ENCODE peak calls at places on chromosome 14, in five cellular contexts. K is AG20443, T is adrenal gland, J is Daoy, N is HepG2. A is an unnamed sample.

GRCh38 chr14:32329690-32330290 is 692 bp downstream of the AKAP6 start:
- DNase-seq in K (no peak), T (no peak), J (no peak), N (no peak), A (no peak)

GRCh38 chr14:100066984-100067383 is 1.8 kb downstream of the EVL start:
- DNase-seq in K (no peak), T (no peak), J (no peak), N (no peak), A (no peak)

GRCh38 chr14:68471029-68471963 is 321.6 kb downstream of the ZFP36L1 start:
- DNase-seq in K (no peak), T (no peak), J (no peak), N (no peak), A (no peak)

GRCh38 chr14:88983755-88984154 is 159.3 kb downstream of the TTC8 start:
- DNase-seq in K (peak; percentile 85), T (peak; percentile 57), J (peak; percentile 91), N (no peak), A (no peak)

GRCh38 chr14:85024931-85025330 is 505.0 kb upstream of the FLRT2 start:
- DNase-seq in K (peak; percentile 8), T (peak; percentile 28), J (no peak), N (no peak), A (no peak)

GRCh38 chr14:70907996-70908917 is 998 bp downstream of the PCNX1 start:
- DNase-seq in K (peak; percentile 61), T (peak; percentile 93), J (peak; percentile 66), N (peak; percentile 70), A (peak; percentile 75)

GRCh38 chr14:106564058-106564643 is 1037.8 kb downstream of the TMEM121 start:
- DNase-seq in K (no peak), T (no peak), J (peak; percentile 51), N (peak; percentile 43), A (no peak)

GRCh38 chr14:74240794-74241610 is 1.8 kb downstream of the VSX2 start:
- DNase-seq in K (peak; percentile 40), T (no peak), J (no peak), N (no peak), A (no peak)

GRCh38 chr14:57870686-57871457 is 5.0 kb upstream of the SLC35F4 start:
- DNase-seq in K (no peak), T (no peak), J (no peak), N (no peak), A (no peak)

GRCh38 chr14:53742226-53742607 is 214.4 kb downstream of the BMP4 start:
- DNase-seq in K (no peak), T (no peak), J (no peak), N (no peak), A (no peak)

GRCh38 chr14:104144911-104145825 is 6.8 kb downstream of the KIF26A start:
- DNase-seq in K (no peak), T (peak; percentile 9), J (peak; percentile 5), N (no peak), A (peak; percentile 43)

GRCh38 chr14:34450542-34450915 is 11.5 kb downstream of the SPTSSA start:
- DNase-seq in K (no peak), T (no peak), J (no peak), N (peak; percentile 95), A (no peak)

GRCh38 chr14:70640938-70641547 is 673 bp upstream of the TTC9 start:
- DNase-seq in K (peak; percentile 27), T (peak; percentile 33), J (peak; percentile 76), N (no peak), A (no peak)

GRCh38 chr14:52911904-52912303 is 38.9 kb downstream of the FERMT2 start:
- DNase-seq in K (no peak), T (no peak), J (no peak), N (no peak), A (no peak)

GRCh38 chr14:57865450-57866198 is at the start of gene SLC35F4:
- DNase-seq in K (peak; percentile 62), T (no peak), J (peak; percentile 69), N (no peak), A (peak; percentile 55)

GRCh38 chr14:94079891-94080605 is 954 bp downstream of the DDX24 start:
- DNase-seq in K (no peak), T (no peak), J (no peak), N (peak; percentile 11), A (no peak)

A was measured in heart left ventricle.